ENCODE peak calls at places on chromosomes 3 and 15, in ten cellular contexts. One of them, this sample, is unnamed.

GRCh38 chr15:85542895-85543331 is 162.5 kb downstream of the AKAP13 start:
- DNase-seq in stomach: no peak
- DNase-seq in H1: no peak
- DNase-seq in tibial nerve: no peak
- DNase-seq in A549: no peak
- DNase-seq in ovary: no peak
- DNase-seq in SK-N-SH: no peak
- DNase-seq in GM12878: no peak
- DNase-seq in transverse colon: no peak
- DNase-seq in upper lobe of left lung: no peak
- DNase-seq in this sample: no peak

GRCh38 chr3:107938128-107938527 is 152.7 kb downstream of the CD47 start:
- DNase-seq in tibial nerve: peak
- DNase-seq in A549: no peak
- DNase-seq in transverse colon: no peak
- DNase-seq in SK-N-SH: peak
- DNase-seq in GM12878: no peak
- DNase-seq in upper lobe of left lung: no peak
- DNase-seq in H1: no peak
- DNase-seq in ovary: no peak
- DNase-seq in stomach: no peak
- DNase-seq in this sample: no peak

GRCh38 chr3:123392871-123393620 is 55.8 kb downstream of the ADCY5 start:
- DNase-seq in SK-N-SH: no peak
- DNase-seq in tibial nerve: no peak
- DNase-seq in stomach: no peak
- DNase-seq in H1: no peak
- DNase-seq in transverse colon: no peak
- DNase-seq in ovary: no peak
- DNase-seq in GM12878: no peak
- DNase-seq in upper lobe of left lung: no peak
- DNase-seq in A549: no peak
- DNase-seq in this sample: no peak

GRCh38 chr3:159866201-159866746 is 122.4 kb upstream of the IL12A start:
- DNase-seq in SK-N-SH: no peak
- DNase-seq in ovary: no peak
- DNase-seq in stomach: no peak
- DNase-seq in GM12878: no peak
- DNase-seq in H1: no peak
- DNase-seq in transverse colon: no peak
- DNase-seq in upper lobe of left lung: no peak
- DNase-seq in A549: no peak
- DNase-seq in tibial nerve: no peak
- DNase-seq in this sample: no peak

GRCh38 chr15:54839379-54839778 is 357.4 kb downstream of the RSL24D1 start:
- DNase-seq in tibial nerve: no peak
- DNase-seq in SK-N-SH: no peak
- DNase-seq in stomach: no peak
- DNase-seq in upper lobe of left lung: no peak
- DNase-seq in H1: no peak
- DNase-seq in ovary: no peak
- DNase-seq in GM12878: no peak
- DNase-seq in transverse colon: no peak
- DNase-seq in A549: no peak
- DNase-seq in this sample: no peak

GRCh38 chr15:67569668-67570067 is 27.2 kb downstream of the MAP2K5 start:
- DNase-seq in H1: no peak
- DNase-seq in transverse colon: no peak
- DNase-seq in ovary: no peak
- DNase-seq in A549: no peak
- DNase-seq in tibial nerve: no peak
- DNase-seq in GM12878: no peak
- DNase-seq in upper lobe of left lung: no peak
- DNase-seq in stomach: no peak
- DNase-seq in SK-N-SH: no peak
- DNase-seq in this sample: no peak

GRCh38 chr3:157436583-157437300 is at the start of gene PTX3:
- DNase-seq in tibial nerve: peak
- DNase-seq in A549: no peak
- DNase-seq in H1: no peak
- DNase-seq in transverse colon: no peak
- DNase-seq in upper lobe of left lung: peak
- DNase-seq in stomach: no peak
- DNase-seq in ovary: no peak
- DNase-seq in GM12878: no peak
- DNase-seq in SK-N-SH: peak
- DNase-seq in this sample: no peak

GRCh38 chr15:68183886-68184285 is 21.2 kb downstream of the CALML4 start:
- DNase-seq in stomach: no peak
- DNase-seq in ovary: no peak
- DNase-seq in GM12878: no peak
- DNase-seq in SK-N-SH: no peak
- DNase-seq in tibial nerve: no peak
- DNase-seq in H1: no peak
- DNase-seq in A549: no peak
- DNase-seq in upper lobe of left lung: no peak
- DNase-seq in transverse colon: no peak
- DNase-seq in this sample: no peak

GRCh38 chr15:31398677-31399260 is 72.1 kb downstream of the KLF13 start:
- DNase-seq in stomach: no peak
- DNase-seq in ovary: no peak
- DNase-seq in A549: no peak
- DNase-seq in SK-N-SH: no peak
- DNase-seq in tibial nerve: no peak
- DNase-seq in upper lobe of left lung: no peak
- DNase-seq in GM12878: no peak
- DNase-seq in H1: no peak
- DNase-seq in transverse colon: peak
- DNase-seq in this sample: no peak

GRCh38 chr15:95932676-95933075 is 397.8 kb upstream of the NR2F2 start:
- DNase-seq in SK-N-SH: no peak
- DNase-seq in upper lobe of left lung: no peak
- DNase-seq in transverse colon: no peak
- DNase-seq in A549: no peak
- DNase-seq in tibial nerve: no peak
- DNase-seq in stomach: no peak
- DNase-seq in H1: no peak
- DNase-seq in ovary: no peak
- DNase-seq in GM12878: no peak
- DNase-seq in this sample: no peak

GRCh38 chr3:27315003-27315402 is 54.2 kb downstream of the NEK10 start:
- DNase-seq in GM12878: no peak
- DNase-seq in tibial nerve: no peak
- DNase-seq in H1: no peak
- DNase-seq in A549: no peak
- DNase-seq in upper lobe of left lung: no peak
- DNase-seq in SK-N-SH: no peak
- DNase-seq in stomach: no peak
- DNase-seq in ovary: no peak
- DNase-seq in transverse colon: no peak
- DNase-seq in this sample: no peak

GRCh38 chr3:27310693-27311092 is 58.5 kb downstream of the NEK10 start:
- DNase-seq in transverse colon: no peak
- DNase-seq in tibial nerve: no peak
- DNase-seq in A549: no peak
- DNase-seq in ovary: no peak
- DNase-seq in GM12878: no peak
- DNase-seq in H1: no peak
- DNase-seq in stomach: no peak
- DNase-seq in upper lobe of left lung: no peak
- DNase-seq in SK-N-SH: no peak
- DNase-seq in this sample: no peak

GRCh38 chr3:27307566-27307965 is 61.6 kb downstream of the NEK10 start:
- DNase-seq in SK-N-SH: no peak
- DNase-seq in GM12878: no peak
- DNase-seq in ovary: no peak
- DNase-seq in tibial nerve: no peak
- DNase-seq in upper lobe of left lung: no peak
- DNase-seq in stomach: no peak
- DNase-seq in A549: no peak
- DNase-seq in transverse colon: no peak
- DNase-seq in H1: no peak
- DNase-seq in this sample: no peak

GRCh38 chr3:27312044-27312668 is 57.0 kb downstream of the NEK10 start:
- DNase-seq in GM12878: peak
- DNase-seq in ovary: no peak
- DNase-seq in stomach: no peak
- DNase-seq in SK-N-SH: peak
- DNase-seq in H1: no peak
- DNase-seq in transverse colon: no peak
- DNase-seq in upper lobe of left lung: no peak
- DNase-seq in A549: peak
- DNase-seq in tibial nerve: peak
- DNase-seq in this sample: no peak

GRCh38 chr3:27311400-27311799 is 57.8 kb downstream of the NEK10 start:
- DNase-seq in H1: no peak
- DNase-seq in ovary: no peak
- DNase-seq in A549: peak
- DNase-seq in GM12878: no peak
- DNase-seq in transverse colon: no peak
- DNase-seq in stomach: no peak
- DNase-seq in SK-N-SH: peak
- DNase-seq in upper lobe of left lung: no peak
- DNase-seq in tibial nerve: no peak
- DNase-seq in this sample: no peak
- TF ChIP-seq EP300 in H1: no peak
- TF ChIP-seq EP300 in ovary: no peak
- TF ChIP-seq EP300 in A549: no peak
- TF ChIP-seq EP300 in GM12878: no peak
- TF ChIP-seq EP300 in transverse colon: no peak
- TF ChIP-seq EP300 in stomach: no peak
- TF ChIP-seq EP300 in SK-N-SH: peak
- TF ChIP-seq EP300 in upper lobe of left lung: no peak
- TF ChIP-seq EP300 in tibial nerve: no peak
- TF ChIP-seq EP300 in this sample: no peak

GRCh38 chr3:111577798-111578685 is 17.1 kb downstream of the ZBED2 start:
- DNase-seq in GM12878: peak
- DNase-seq in tibial nerve: no peak
- DNase-seq in SK-N-SH: peak
- DNase-seq in A549: peak
- DNase-seq in stomach: no peak
- DNase-seq in ovary: no peak
- DNase-seq in H1: no peak
- DNase-seq in transverse colon: no peak
- DNase-seq in upper lobe of left lung: no peak
- DNase-seq in this sample: no peak
- TF ChIP-seq CTCF in GM12878: peak
- TF ChIP-seq CTCF in tibial nerve: no peak
- TF ChIP-seq CTCF in SK-N-SH: peak
- TF ChIP-seq CTCF in A549: peak
- TF ChIP-seq CTCF in stomach: no peak
- TF ChIP-seq CTCF in ovary: no peak
- TF ChIP-seq CTCF in H1: no peak
- TF ChIP-seq CTCF in transverse colon: no peak
- TF ChIP-seq CTCF in upper lobe of left lung: no peak
- TF ChIP-seq CTCF in this sample: no peak

GRCh38 chr3:52143156-52143555 is 11.1 kb downstream of the POC1A start:
- DNase-seq in SK-N-SH: no peak
- DNase-seq in tibial nerve: no peak
- DNase-seq in transverse colon: no peak
- DNase-seq in GM12878: no peak
- DNase-seq in H1: no peak
- DNase-seq in A549: no peak
- DNase-seq in upper lobe of left lung: no peak
- DNase-seq in ovary: no peak
- DNase-seq in stomach: no peak
- DNase-seq in this sample: no peak

GRCh38 chr3:52143616-52144015 is 10.6 kb downstream of the POC1A start:
- DNase-seq in transverse colon: no peak
- DNase-seq in SK-N-SH: no peak
- DNase-seq in upper lobe of left lung: no peak
- DNase-seq in ovary: no peak
- DNase-seq in A549: no peak
- DNase-seq in tibial nerve: no peak
- DNase-seq in H1: no peak
- DNase-seq in stomach: no peak
- DNase-seq in GM12878: no peak
- DNase-seq in this sample: no peak

GRCh38 chr3:52145736-52146110 is 8.5 kb downstream of the POC1A start:
- DNase-seq in tibial nerve: no peak
- DNase-seq in ovary: no peak
- DNase-seq in stomach: no peak
- DNase-seq in H1: no peak
- DNase-seq in GM12878: no peak
- DNase-seq in A549: no peak
- DNase-seq in upper lobe of left lung: no peak
- DNase-seq in SK-N-SH: no peak
- DNase-seq in transverse colon: no peak
- DNase-seq in this sample: no peak

GRCh38 chr3:52144796-52145735 is 9.2 kb downstream of the POC1A start:
- DNase-seq in H1: no peak
- DNase-seq in upper lobe of left lung: no peak
- DNase-seq in SK-N-SH: no peak
- DNase-seq in GM12878: no peak
- DNase-seq in stomach: no peak
- DNase-seq in tibial nerve: no peak
- DNase-seq in A549: no peak
- DNase-seq in ovary: no peak
- DNase-seq in transverse colon: no peak
- DNase-seq in this sample: no peak

DNA sequence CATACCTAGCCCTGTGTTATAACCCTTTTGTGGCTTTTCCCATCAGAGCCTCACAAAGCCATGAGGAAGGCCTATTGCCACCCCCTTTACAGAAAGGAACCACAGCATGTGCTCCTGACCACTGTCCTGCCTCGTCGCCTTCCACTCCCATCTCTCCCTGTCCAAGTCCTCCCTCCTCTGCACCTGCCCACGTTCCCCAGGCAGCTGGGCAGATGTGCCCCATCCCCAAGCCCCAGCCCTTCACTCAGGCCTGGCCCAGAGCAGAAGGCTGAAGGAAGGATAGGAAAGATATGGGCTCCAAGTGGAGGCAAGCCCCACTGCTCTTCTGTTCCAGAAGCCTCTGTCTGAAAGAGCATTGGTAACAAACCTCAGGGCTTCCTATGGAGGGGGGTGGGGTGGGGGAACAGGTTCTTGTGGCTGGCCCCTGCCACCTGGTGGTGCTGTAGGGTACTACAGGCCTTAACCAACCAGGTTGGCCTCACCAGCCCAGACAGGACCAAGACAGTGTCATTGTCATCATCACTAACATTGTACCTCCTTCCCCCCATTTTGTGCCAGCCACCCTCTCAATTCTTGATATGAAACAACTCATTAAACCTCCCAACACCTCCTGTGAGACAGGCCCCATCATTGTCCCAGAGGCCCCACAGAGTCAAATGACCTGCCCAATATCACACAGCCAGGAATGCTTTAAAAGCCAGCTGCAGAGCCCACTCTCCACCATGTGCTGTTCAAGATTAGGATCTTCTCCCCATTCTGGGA is 10.0 kb downstream of the POC1A start:
- DNase-seq in upper lobe of left lung: peak
- DNase-seq in H1: peak
- DNase-seq in stomach: peak
- DNase-seq in ovary: peak
- DNase-seq in A549: peak
- DNase-seq in GM12878: no peak
- DNase-seq in tibial nerve: peak
- DNase-seq in transverse colon: peak
- DNase-seq in SK-N-SH: peak
- DNase-seq in this sample: peak
- TF ChIP-seq EP300 in upper lobe of left lung: no peak
- TF ChIP-seq EP300 in H1: no peak
- TF ChIP-seq EP300 in stomach: no peak
- TF ChIP-seq EP300 in ovary: no peak
- TF ChIP-seq EP300 in A549: no peak
- TF ChIP-seq EP300 in GM12878: no peak
- TF ChIP-seq EP300 in tibial nerve: no peak
- TF ChIP-seq EP300 in transverse colon: no peak
- TF ChIP-seq EP300 in SK-N-SH: no peak
- TF ChIP-seq EP300 in this sample: no peak

GRCh38 chr15:91954211-91954804 is 100.8 kb downstream of the SLCO3A1 start:
- DNase-seq in upper lobe of left lung: no peak
- DNase-seq in transverse colon: peak
- DNase-seq in ovary: no peak
- DNase-seq in stomach: no peak
- DNase-seq in SK-N-SH: no peak
- DNase-seq in H1: no peak
- DNase-seq in tibial nerve: no peak
- DNase-seq in A549: no peak
- DNase-seq in GM12878: no peak
- DNase-seq in this sample: no peak
- TF ChIP-seq CTCF in upper lobe of left lung: no peak
- TF ChIP-seq CTCF in transverse colon: peak
- TF ChIP-seq CTCF in ovary: no peak
- TF ChIP-seq CTCF in stomach: peak
- TF ChIP-seq CTCF in SK-N-SH: no peak
- TF ChIP-seq CTCF in H1: no peak
- TF ChIP-seq CTCF in tibial nerve: no peak
- TF ChIP-seq CTCF in A549: no peak
- TF ChIP-seq CTCF in GM12878: no peak
- TF ChIP-seq CTCF in this sample: no peak

This sample was measured in esophagus muscularis mucosa.